ENCODE peak calls at places on chromosomes 6 and 20, in ten cellular contexts. L is SW 1271; Y is mesenteric fat pad; P is fibroblast of mammary gland; I is NCI-H2227 treated with DMSO at 0.1 percent for 48 hours; T is activated T-cell treated with anti-CD3 and anti-CD28 coated beads, Interleukin-2, amount 50 U/mL, for 24 hours; S is activated effector memory CD4-positive, alpha-beta T cell treated with anti-CD3 and anti-CD28 coated beads, Interleukin-2, amount 50 U/mL, for 16 hours; V is activated naive CD4-positive, alpha-beta T cell; B is GF-D8; F is HFFc6. Z is an unnamed sample.
A peak's percentile ranks its signal among the peaks of the same experiment; 100 is the strongest.

GRCh38 chr6:157034433-157035230 is 257.5 kb downstream of the ARID1B start:
- DNase-seq in L (peak; percentile 10), Y (no peak), P (peak; percentile 76), I (peak; percentile 15), T (no peak), S (no peak), V (no peak), B (peak; percentile 39), F (peak; percentile 25), Z (no peak)

GRCh38 chr6:106163966-106164877 is 78.1 kb downstream of the PRDM1 start:
- DNase-seq in L (no peak), Y (no peak), P (peak; percentile 97), I (no peak), T (peak; percentile 83), S (peak; percentile 84), V (no peak), B (peak; percentile 37), F (peak; percentile 71), Z (no peak)

GRCh38 chr20:58991720-58992119 is 10.7 kb downstream of the NELFCD start:
- DNase-seq in L (no peak), Y (peak; percentile 43), P (no peak), I (no peak), T (no peak), S (peak; percentile 36), V (no peak), B (no peak), F (no peak), Z (no peak)

GRCh38 chr6:32825966-32826365 is 9.2 kb upstream of the HLA-DOB start:
- DNase-seq in L (no peak), Y (no peak), P (peak; percentile 68), I (no peak), T (no peak), S (no peak), V (no peak), B (no peak), F (peak; percentile 44), Z (no peak)

GRCh38 chr20:63102720-63103375 is 96.1 kb upstream of the BHLHE23 start:
- DNase-seq in L (peak; percentile 26), Y (no peak), P (peak; percentile 10), I (no peak), T (peak; percentile 82), S (peak; percentile 88), V (peak; percentile 17), B (peak; percentile 20), F (peak; percentile 10), Z (no peak)

GRCh38 chr6:107506145-107506544 is 16.2 kb downstream of the SOBP start:
- DNase-seq in L (no peak), Y (no peak), P (no peak), I (no peak), T (no peak), S (no peak), V (no peak), B (no peak), F (no peak), Z (no peak)

GRCh38 chr6:41334482-41335023 is 855 bp upstream of the NCR2 start:
- DNase-seq in L (no peak), Y (no peak), P (no peak), I (no peak), T (no peak), S (no peak), V (no peak), B (no peak), F (no peak), Z (no peak)

GRCh38 chr6:15274696-15275387 is 29.0 kb downstream of the JARID2 start:
- DNase-seq in L (no peak), Y (no peak), P (peak; percentile 49), I (no peak), T (no peak), S (no peak), V (no peak), B (no peak), F (peak; percentile 17), Z (no peak)

GRCh38 chr20:19936801-19937583 is 80.2 kb upstream of the NAA20 start:
- DNase-seq in L (no peak), Y (no peak), P (no peak), I (no peak), T (peak; percentile 32), S (no peak), V (no peak), B (no peak), F (no peak), Z (no peak)

GRCh38 chr6:96542702-96543101 is 20.2 kb upstream of the FHL5 start:
- DNase-seq in L (no peak), Y (no peak), P (peak; percentile 15), I (peak; percentile 3), T (no peak), S (no peak), V (no peak), B (no peak), F (peak; percentile 5), Z (no peak)

GRCh38 chr6:148837941-148838340 is 91.1 kb downstream of the UST start:
- DNase-seq in L (no peak), Y (no peak), P (no peak), I (no peak), T (no peak), S (no peak), V (no peak), B (no peak), F (no peak), Z (no peak)

GRCh38 chr6:111559193-111560097 is 46.2 kb downstream of the TRAF3IP2 start:
- DNase-seq in L (no peak), Y (no peak), P (peak; percentile 98), I (no peak), T (no peak), S (no peak), V (no peak), B (no peak), F (no peak), Z (no peak)

GRCh38 chr6:55825402-55826051 is 49.9 kb downstream of the BMP5 start:
- DNase-seq in L (no peak), Y (no peak), P (peak; percentile 84), I (no peak), T (no peak), S (no peak), V (no peak), B (no peak), F (peak; percentile 28), Z (no peak)

GRCh38 chr6:3813150-3813780 is 35.9 kb upstream of the FAM50B start:
- DNase-seq in L (peak; percentile 17), Y (no peak), P (no peak), I (no peak), T (no peak), S (no peak), V (no peak), B (no peak), F (peak; percentile 51), Z (peak; percentile 63)

GRCh38 chr6:79869184-79869583 is 78.2 kb downstream of the ELOVL4 start:
- DNase-seq in L (no peak), Y (no peak), P (no peak), I (no peak), T (no peak), S (no peak), V (no peak), B (no peak), F (no peak), Z (no peak)

GRCh38 chr20:7926767-7927166 is 13.5 kb downstream of the HAO1 start:
- DNase-seq in L (no peak), Y (no peak), P (peak; percentile 55), I (no peak), T (no peak), S (no peak), V (no peak), B (no peak), F (peak; percentile 25), Z (no peak)

GRCh38 chr6:52341861-52342260 is 20.1 kb upstream of the PAQR8 start:
- DNase-seq in L (no peak), Y (no peak), P (no peak), I (no peak), T (no peak), S (no peak), V (no peak), B (no peak), F (no peak), Z (no peak)

GRCh38 chr6:1720620-1721322 is 111.1 kb downstream of the FOXC1 start:
- DNase-seq in L (no peak), Y (no peak), P (no peak), I (no peak), T (no peak), S (no peak), V (no peak), B (no peak), F (no peak), Z (no peak)

GRCh38 chr20:51022803-51023616 is at the start of gene KCNG1:
- DNase-seq in L (peak; percentile 59), Y (no peak), P (peak; percentile 56), I (no peak), T (peak; percentile 76), S (peak; percentile 75), V (no peak), B (no peak), F (peak; percentile 48), Z (no peak)

Z was measured in glomerular endothelial cell.